ENCODE peak calls at places on chromosome 13, in five cellular contexts. One of them, this sample, is unnamed.

GRCh38 chr13:33722216-33722900 is 95.6 kb upstream of the RFC3 start:
- DNase-seq in left ventricle myocardium inferior: no peak
- DNase-seq in GM13976: peak; percentile 32
- DNase-seq in IMR-90: peak; percentile 7
- DNase-seq in AG04450: no peak
- DNase-seq in this sample: no peak

GRCh38 chr13:29105779-29106178 is 285.6 kb downstream of the MTUS2 start:
- DNase-seq in left ventricle myocardium inferior: no peak
- DNase-seq in GM13976: no peak
- DNase-seq in IMR-90: no peak
- DNase-seq in AG04450: no peak
- DNase-seq in this sample: no peak

GRCh38 chr13:78326608-78327007 is 276.7 kb downstream of the POU4F1 start:
- DNase-seq in left ventricle myocardium inferior: no peak
- DNase-seq in GM13976: no peak
- DNase-seq in IMR-90: no peak
- DNase-seq in AG04450: no peak
- DNase-seq in this sample: no peak

GRCh38 chr13:109448629-109449028 is 337.8 kb downstream of the IRS2 start:
- DNase-seq in left ventricle myocardium inferior: no peak
- DNase-seq in GM13976: no peak
- DNase-seq in IMR-90: no peak
- DNase-seq in AG04450: no peak
- DNase-seq in this sample: no peak

GRCh38 chr13:27644302-27644701 is 22.6 kb downstream of the POLR1D start:
- DNase-seq in left ventricle myocardium inferior: no peak
- DNase-seq in GM13976: no peak
- DNase-seq in IMR-90: peak; percentile 92
- DNase-seq in AG04450: peak; percentile 79
- DNase-seq in this sample: no peak

GRCh38 chr13:29508874-29509249 is 86.6 kb downstream of the SLC7A1 start:
- DNase-seq in left ventricle myocardium inferior: no peak
- DNase-seq in GM13976: no peak
- DNase-seq in IMR-90: no peak
- DNase-seq in AG04450: no peak
- DNase-seq in this sample: no peak

GRCh38 chr13:26011996-26012688 is 39.7 kb downstream of the SHISA2 start:
- DNase-seq in left ventricle myocardium inferior: no peak
- DNase-seq in GM13976: no peak
- DNase-seq in IMR-90: no peak
- DNase-seq in AG04450: no peak
- DNase-seq in this sample: peak; percentile 76

GRCh38 chr13:50631041-50631440 is 212.5 kb downstream of the DLEU7 start:
- DNase-seq in left ventricle myocardium inferior: no peak
- DNase-seq in GM13976: no peak
- DNase-seq in IMR-90: no peak
- DNase-seq in AG04450: no peak
- DNase-seq in this sample: no peak

GRCh38 chr13:74868044-74868443 is 613.9 kb downstream of the TBC1D4 start:
- DNase-seq in left ventricle myocardium inferior: no peak
- DNase-seq in GM13976: no peak
- DNase-seq in IMR-90: no peak
- DNase-seq in AG04450: no peak
- DNase-seq in this sample: no peak

GRCh38 chr13:33918199-33918932 is 100.4 kb downstream of the RFC3 start:
- DNase-seq in left ventricle myocardium inferior: no peak
- DNase-seq in GM13976: no peak
- DNase-seq in IMR-90: peak; percentile 71
- DNase-seq in AG04450: no peak
- DNase-seq in this sample: no peak

GRCh38 chr13:109483369-109483768 is 303.0 kb downstream of the IRS2 start:
- DNase-seq in left ventricle myocardium inferior: no peak
- DNase-seq in GM13976: no peak
- DNase-seq in IMR-90: no peak
- DNase-seq in AG04450: no peak
- DNase-seq in this sample: no peak

GRCh38 chr13:23963947-23964346 is 66.6 kb upstream of the C1QTNF9B start:
- DNase-seq in left ventricle myocardium inferior: no peak
- DNase-seq in GM13976: no peak
- DNase-seq in IMR-90: peak; percentile 57
- DNase-seq in AG04450: no peak
- DNase-seq in this sample: no peak

GRCh38 chr13:23956106-23956505 is 58.8 kb upstream of the C1QTNF9B start:
- DNase-seq in left ventricle myocardium inferior: no peak
- DNase-seq in GM13976: no peak
- DNase-seq in IMR-90: peak; percentile 55
- DNase-seq in AG04450: no peak
- DNase-seq in this sample: peak; percentile 46

GRCh38 chr13:23963184-23963931 is 66.1 kb upstream of the C1QTNF9B start:
- DNase-seq in left ventricle myocardium inferior: no peak
- DNase-seq in GM13976: no peak
- DNase-seq in IMR-90: no peak
- DNase-seq in AG04450: no peak
- DNase-seq in this sample: no peak

GRCh38 chr13:23959231-23959862 is 62.0 kb upstream of the C1QTNF9B start:
- DNase-seq in left ventricle myocardium inferior: no peak
- DNase-seq in GM13976: no peak
- DNase-seq in IMR-90: peak; percentile 43
- DNase-seq in AG04450: no peak
- DNase-seq in this sample: no peak

DNA sequence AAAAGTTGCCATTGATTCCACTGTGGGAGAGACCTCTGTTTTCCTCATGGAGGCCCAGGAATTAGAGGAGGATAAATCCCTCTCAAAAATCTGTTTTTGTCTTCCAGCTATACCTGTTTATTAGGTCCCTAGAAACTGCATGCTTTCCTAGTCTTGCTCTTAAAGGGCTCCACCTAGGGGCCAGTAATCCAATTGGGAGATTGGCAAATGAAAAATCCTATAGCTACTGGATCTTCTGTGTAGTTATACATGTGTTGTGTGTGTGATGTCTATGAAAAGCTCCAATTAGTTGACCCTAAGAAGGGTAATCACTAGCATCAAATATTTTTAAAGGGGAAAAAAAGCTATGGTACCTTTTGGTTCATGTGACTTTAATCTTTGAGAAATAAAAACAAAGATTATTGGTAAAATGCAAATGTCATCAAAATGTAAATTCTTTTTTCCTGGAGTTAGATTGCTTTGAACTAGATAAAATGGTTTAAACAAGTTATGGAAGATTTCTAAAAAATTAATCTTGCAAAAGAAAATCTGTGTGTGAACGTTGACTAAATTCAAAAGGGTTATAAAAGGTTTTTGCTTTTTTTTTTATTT is 63.4 kb upstream of the C1QTNF9B start:
- DNase-seq in left ventricle myocardium inferior: no peak
- DNase-seq in GM13976: no peak
- DNase-seq in IMR-90: peak; percentile 60
- DNase-seq in AG04450: no peak
- DNase-seq in this sample: peak; percentile 26
- TF ChIP-seq CTCF in left ventricle myocardium inferior: peak; percentile 71
- TF ChIP-seq CTCF in GM13976: peak; percentile 32
- TF ChIP-seq CTCF in IMR-90: peak; percentile 72
- TF ChIP-seq CTCF in AG04450: peak; percentile 94
- TF ChIP-seq CTCF in this sample: peak; percentile 64

DNA sequence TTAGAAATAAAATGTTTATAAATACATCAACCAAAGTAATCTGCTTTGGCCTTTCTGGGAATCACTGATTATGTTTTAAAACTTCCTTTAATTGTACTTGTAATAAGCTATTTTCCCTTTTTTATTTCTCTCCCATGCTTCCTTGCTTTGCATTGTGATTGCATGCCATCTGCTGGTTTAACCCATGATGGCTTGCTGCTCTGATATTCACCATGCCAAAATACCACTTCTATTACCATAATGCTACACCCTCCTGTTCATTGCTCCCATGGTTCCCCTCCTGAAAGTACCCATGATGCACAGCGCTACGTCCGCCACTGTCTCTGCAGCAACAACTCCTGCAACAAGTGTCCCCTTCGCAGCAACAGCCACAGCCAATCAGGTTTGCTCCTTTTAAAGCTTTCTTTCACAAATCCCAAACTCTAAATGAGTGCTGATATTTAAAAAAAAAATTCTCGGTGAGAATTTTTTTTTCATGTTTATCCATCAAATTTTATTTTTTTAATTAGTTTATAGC is 67.7 kb upstream of the RAP2A start:
- DNase-seq in left ventricle myocardium inferior: no peak
- DNase-seq in GM13976: no peak
- DNase-seq in IMR-90: no peak
- DNase-seq in AG04450: no peak
- DNase-seq in this sample: no peak
- TF ChIP-seq CTCF in left ventricle myocardium inferior: no peak
- TF ChIP-seq CTCF in GM13976: peak; percentile 14
- TF ChIP-seq CTCF in IMR-90: peak; percentile 29
- TF ChIP-seq CTCF in AG04450: peak; percentile 28
- TF ChIP-seq CTCF in this sample: no peak

DNA sequence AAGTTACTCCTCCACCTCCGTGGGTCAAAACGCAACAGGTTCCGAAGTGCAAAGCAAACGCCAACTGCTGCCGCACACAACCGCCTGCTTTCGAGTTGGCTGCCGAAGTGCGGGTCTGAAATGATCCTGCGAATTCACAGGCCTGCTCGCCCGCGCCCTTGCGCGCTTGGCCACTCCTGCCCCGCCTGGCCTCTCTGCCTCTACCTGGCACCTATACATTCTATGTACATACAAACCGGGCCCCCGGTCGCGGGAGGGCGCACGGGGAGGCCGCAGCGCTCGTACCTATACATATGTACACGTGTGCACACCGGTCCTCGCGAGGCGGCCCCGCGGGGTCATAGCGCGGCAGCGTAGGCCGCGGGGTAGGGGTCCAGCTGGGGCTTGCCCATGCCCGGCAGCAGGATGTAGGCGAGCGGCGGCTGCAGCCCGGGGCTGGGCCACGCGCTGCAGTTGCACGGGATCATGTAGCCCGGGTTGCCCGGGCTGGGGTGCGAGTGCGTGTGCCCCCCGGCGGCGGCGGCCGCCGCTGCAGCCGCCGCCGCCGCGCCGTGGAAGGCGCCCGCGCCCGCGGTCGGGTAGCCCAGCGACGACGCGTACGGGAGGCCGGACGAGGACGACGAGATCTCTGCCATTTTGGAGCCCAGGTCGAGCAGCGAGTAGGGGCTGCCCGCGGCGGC is 1.3 kb downstream of the SOX21 start:
- DNase-seq in left ventricle myocardium inferior: no peak
- DNase-seq in GM13976: peak; percentile 69
- DNase-seq in IMR-90: no peak
- DNase-seq in AG04450: no peak
- DNase-seq in this sample: peak; percentile 27
- TF ChIP-seq CTCF in left ventricle myocardium inferior: peak; percentile 10
- TF ChIP-seq CTCF in GM13976: no peak
- TF ChIP-seq CTCF in IMR-90: peak; percentile 20
- TF ChIP-seq CTCF in AG04450: no peak
- TF ChIP-seq CTCF in this sample: no peak

DNA sequence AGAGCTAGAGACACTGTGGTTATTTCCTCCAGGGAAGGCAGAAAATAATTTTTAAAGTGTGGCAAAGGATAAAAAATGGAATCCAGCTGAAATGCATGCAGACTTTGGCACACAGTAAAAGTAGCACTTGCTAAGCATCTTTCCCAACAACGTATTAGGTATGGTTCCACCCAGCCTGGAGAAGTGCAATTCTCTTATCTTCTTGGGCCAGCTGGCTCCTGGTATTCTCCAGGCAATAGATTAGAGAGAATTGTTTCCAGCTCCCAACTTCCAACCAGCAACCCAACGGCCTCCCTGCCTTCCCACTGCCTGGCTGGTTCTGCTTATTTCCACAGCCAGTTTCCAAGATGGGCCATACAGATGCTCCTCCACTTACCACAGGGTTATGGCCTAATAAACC is 133.4 kb downstream of the OXGR1 start:
- DNase-seq in left ventricle myocardium inferior: no peak
- DNase-seq in GM13976: no peak
- DNase-seq in IMR-90: no peak
- DNase-seq in AG04450: no peak
- DNase-seq in this sample: no peak
- TF ChIP-seq CTCF in left ventricle myocardium inferior: no peak
- TF ChIP-seq CTCF in GM13976: no peak
- TF ChIP-seq CTCF in IMR-90: no peak
- TF ChIP-seq CTCF in AG04450: no peak
- TF ChIP-seq CTCF in this sample: no peak